ENCODE peak calls at places on chromosomes 16 and 17, in ten cellular contexts. J, U, H, N, Q, Y, T, B, G and D are unnamed samples.

GRCh38 chr17:83100853-83101391 is 21.5 kb downstream of the METRNL start:
- DNase-seq in U (no peak), Q (no peak), G (no peak), B (no peak), N (peak; percentile 9), T (no peak), Y (no peak), J (no peak), H (no peak), D (no peak)

GRCh38 chr17:59342681-59343127 is 11.2 kb downstream of the YPEL2 start:
- DNase-seq in U (no peak), B (peak; percentile 24), G (no peak), J (peak; percentile 29), Q (no peak), N (no peak), T (no peak), H (no peak), Y (no peak), D (no peak)

GRCh38 chr17:47742319-47743181 is 9.5 kb downstream of the TBX21 start:
- DNase-seq in T (no peak), Q (peak; percentile 83), N (peak; percentile 35), H (peak; percentile 39), J (peak; percentile 43), G (no peak), U (no peak), B (peak; percentile 58), Y (no peak), D (peak; percentile 22)

GRCh38 chr16:14501331-14502255 is 128.5 kb downstream of the PARN start:
- DNase-seq in J (no peak), H (no peak), Q (peak; percentile 82), G (peak; percentile 41), U (peak; percentile 86), B (peak; percentile 94), N (peak; percentile 88), Y (peak; percentile 86), T (peak; percentile 96), D (peak; percentile 94)

GRCh38 chr16:29154676-29155121 is 169.8 kb downstream of the LAT start:
- DNase-seq in G (no peak), T (no peak), Q (no peak), H (no peak), Y (no peak), B (no peak), J (no peak), N (no peak), U (no peak), D (no peak)

GRCh38 chr17:68378202-68379149 is 78.8 kb downstream of the WIPI1 start:
- DNase-seq in U (peak; percentile 93), B (peak; percentile 88), Y (no peak), H (no peak), T (peak; percentile 99), N (peak; percentile 20), Q (peak; percentile 69), G (no peak), J (no peak), D (no peak)

GRCh38 chr17:2948721-2949468 is 114.5 kb downstream of the OR1D5 start:
- DNase-seq in U (no peak), H (no peak), Q (no peak), N (no peak), G (no peak), T (peak; percentile 63), B (no peak), J (no peak), Y (no peak), D (no peak)

GRCh38 chr17:65074778-65075250 is 18.3 kb upstream of the GNA13 start:
- DNase-seq in Q (no peak), Y (no peak), G (no peak), T (no peak), J (no peak), H (no peak), U (peak; percentile 87), N (no peak), B (peak; percentile 52), D (no peak)

GRCh38 chr16:55711959-55712876 is 56.4 kb downstream of the SLC6A2 start:
- DNase-seq in B (peak; percentile 52), T (no peak), H (peak; percentile 53), Y (peak; percentile 30), N (peak; percentile 60), J (peak; percentile 65), Q (peak; percentile 84), G (peak; percentile 17), U (peak; percentile 85), D (peak; percentile 60)